ENCODE peak calls at places on chromosomes 6 and 20, in nine cellular contexts. V, H, P, J, W, D, B, Y and C are unnamed samples.

GRCh38 chr6:150144294-150144868 is 1.5 kb downstream of the PPP1R14C start:
- DNase-seq in Y (no peak), V (no peak), W (no peak), P (no peak), B (no peak), J (no peak), H (no peak), D (peak), C (no peak)

GRCh38 chr6:136463796-136464542 is 86.3 kb downstream of the MAP7 start:
- DNase-seq in D (no peak), J (no peak), Y (no peak), P (no peak), B (no peak), H (no peak), V (no peak), W (no peak), C (no peak)

GRCh38 chr6:55980627-55981211 is 105.3 kb upstream of the BMP5 start:
- DNase-seq in B (peak), D (peak), P (no peak), V (no peak), Y (no peak), H (peak), W (no peak), J (peak), C (peak)

GRCh38 chr6:105263685-105264298 is 84.0 kb upstream of the POPDC3 start:
- DNase-seq in H (no peak), Y (no peak), P (no peak), D (no peak), V (no peak), J (no peak), B (no peak), W (no peak), C (no peak)

GRCh38 chr6:70663881-70664466 is 3.7 kb upstream of the SMAP1 start:
- DNase-seq in Y (no peak), H (no peak), P (no peak), J (no peak), B (no peak), W (no peak), D (no peak), V (no peak), C (no peak)

GRCh38 chr20:24995741-24996448 is 3.3 kb upstream of the APMAP start:
- DNase-seq in V (no peak), H (peak), B (no peak), W (no peak), Y (no peak), J (no peak), D (peak), P (no peak), C (no peak)

GRCh38 chr6:74925683-74926082 is 280.2 kb downstream of the COL12A1 start:
- DNase-seq in P (no peak), V (no peak), Y (no peak), J (no peak), D (no peak), W (no peak), B (no peak), H (no peak), C (no peak)

GRCh38 chr20:56207656-56208055 is 40.9 kb upstream of the MC3R start:
- DNase-seq in B (no peak), V (no peak), P (no peak), Y (no peak), J (no peak), W (no peak), D (no peak), H (no peak), C (no peak)

GRCh38 chr6:13831623-13832022 is 17.3 kb upstream of the MCUR1 start:
- DNase-seq in D (no peak), J (no peak), W (no peak), V (no peak), P (no peak), B (no peak), Y (no peak), H (no peak), C (no peak)

GRCh38 chr6:136510782-136511181 is 39.4 kb downstream of the MAP7 start:
- DNase-seq in H (no peak), D (no peak), P (no peak), W (no peak), J (no peak), Y (no peak), V (no peak), B (no peak), C (no peak)

GRCh38 chr6:39942903-39943580 is 8.8 kb upstream of the MOCS1 start:
- DNase-seq in Y (no peak), B (no peak), W (no peak), P (no peak), J (no peak), H (no peak), D (no peak), V (no peak), C (no peak)

GRCh38 chr20:62642666-62643520 is 590 bp downstream of the SLCO4A1 start:
- DNase-seq in P (no peak), V (no peak), D (peak), Y (no peak), W (no peak), J (peak), H (peak), B (no peak), C (peak)

GRCh38 chr6:139338845-139339244 is 35.6 kb downstream of the CITED2 start:
- DNase-seq in V (no peak), H (peak), D (no peak), J (peak), B (no peak), Y (no peak), P (no peak), W (no peak), C (peak)

GRCh38 chr20:57389695-57390603 is 1.2 kb upstream of the RBM38 start:
- DNase-seq in W (no peak), J (no peak), D (no peak), Y (peak), V (no peak), P (no peak), B (no peak), H (no peak), C (no peak)

GRCh38 chr20:4275689-4276088 is 260.3 kb upstream of the RNF24 start:
- DNase-seq in V (no peak), W (no peak), P (no peak), B (no peak), Y (no peak), H (no peak), D (no peak), J (no peak), C (no peak)

GRCh38 chr6:14339172-14339571 is 221.6 kb downstream of the CD83 start:
- DNase-seq in P (no peak), D (no peak), H (no peak), Y (no peak), B (no peak), W (no peak), J (no peak), V (no peak), C (no peak)

GRCh38 chr20:44643596-44644383 is 7.7 kb downstream of the ADA start:
- DNase-seq in H (peak), D (no peak), J (peak), P (peak), V (no peak), W (no peak), Y (no peak), B (peak), C (peak)

GRCh38 chr6:41294463-41294862 is 8.0 kb upstream of the TREM1 start:
- DNase-seq in W (no peak), D (peak), Y (no peak), J (no peak), P (no peak), V (no peak), H (no peak), B (no peak), C (no peak)

GRCh38 chr6:170160031-170160627 is 130.7 kb downstream of the DLL1 start:
- DNase-seq in W (no peak), J (no peak), V (no peak), D (no peak), Y (no peak), H (no peak), P (no peak), B (no peak), C (no peak)

GRCh38 chr6:116446399-116446798 is 14.8 kb upstream of the CALHM6 start:
- DNase-seq in J (peak), Y (no peak), H (no peak), W (no peak), B (no peak), P (no peak), D (no peak), V (no peak), C (peak)

GRCh38 chr6:4388675-4389074 is 253.3 kb upstream of the ECI2 start:
- DNase-seq in B (no peak), P (no peak), V (no peak), D (no peak), W (no peak), Y (no peak), J (peak), H (no peak), C (no peak)

GRCh38 chr6:85669735-85670194 is 27.1 kb upstream of the SYNCRIP start:
- DNase-seq in P (no peak), Y (no peak), J (no peak), H (no peak), V (no peak), B (no peak), W (no peak), D (no peak), C (no peak)

GRCh38 chr20:19249515-19249914 is 37.1 kb downstream of the SLC24A3 start:
- DNase-seq in W (no peak), Y (no peak), B (no peak), P (no peak), V (no peak), D (peak), H (no peak), J (no peak), C (no peak)

GRCh38 chr6:75243333-75244062 is at the start of gene COX7A2:
- DNase-seq in H (peak), B (peak), P (peak), D (peak), Y (peak), V (peak), J (peak), W (peak), C (peak)

GRCh38 chr6:37072526-37072925 is 67.1 kb downstream of the FGD2 start:
- DNase-seq in V (no peak), W (no peak), J (no peak), H (no peak), Y (no peak), P (no peak), D (no peak), B (no peak), C (no peak)

GRCh38 chr20:57048027-57048869 is 218.2 kb downstream of the BMP7 start:
- DNase-seq in D (no peak), W (no peak), H (no peak), V (no peak), J (peak), B (no peak), P (no peak), Y (no peak), C (peak)

GRCh38 chr6:45156075-45156474 is 172.1 kb upstream of the RUNX2 start:
- DNase-seq in D (no peak), W (no peak), Y (no peak), J (no peak), H (no peak), B (no peak), V (no peak), P (no peak), C (no peak)

GRCh38 chr20:48586728-48587127 is 241.1 kb downstream of the PREX1 start:
- DNase-seq in D (no peak), V (no peak), Y (no peak), J (no peak), H (no peak), P (no peak), B (no peak), W (no peak), C (no peak)

GRCh38 chr6:4369616-4370015 is 234.2 kb upstream of the ECI2 start:
- DNase-seq in J (peak), D (no peak), B (no peak), W (no peak), P (no peak), H (peak), V (no peak), Y (no peak), C (peak)

GRCh38 chr6:75609639-75610590 is 8.2 kb downstream of the SENP6 start:
- DNase-seq in W (no peak), D (no peak), B (no peak), P (no peak), J (no peak), Y (no peak), V (peak), H (peak), C (peak)

GRCh38 chr6:161257778-161258457 is 15.9 kb downstream of the AGPAT4 start:
- DNase-seq in B (peak), H (peak), P (peak), V (peak), W (no peak), D (no peak), Y (no peak), J (peak), C (peak)

GRCh38 chr20:49278817-49279676 is 1.2 kb upstream of the ZNFX1 start:
- DNase-seq in Y (no peak), D (no peak), W (no peak), P (peak), H (no peak), V (no peak), B (no peak), J (no peak), C (peak)

GRCh38 chr20:25549866-25550477 is 35.4 kb downstream of the NINL start:
- DNase-seq in J (peak), P (no peak), W (no peak), B (no peak), D (no peak), V (peak), H (peak), Y (no peak), C (peak)

GRCh38 chr20:11672959-11673358 is 244.7 kb upstream of the BTBD3 start:
- DNase-seq in Y (no peak), B (no peak), W (no peak), H (no peak), J (no peak), V (no peak), P (no peak), D (no peak), C (no peak)